ENCODE peak calls at places on chromosome 1, in nine cellular contexts. V, X, D, O, S, I, Q, N and Z are unnamed samples. For H3K9me3, the result is how much of the 10 kb centered on the place peaks cover.

GRCh38 chr1:18666317-18666920 is 35.8 kb downstream of the PAX7 start:
- DNase-seq in V (no peak), X (no peak), D (no peak), O (no peak), S (no peak), I (no peak), Q (no peak), N (no peak), Z (no peak)

GRCh38 chr1:159779403-159779851 is 1.3 kb upstream of the DUSP23 start:
- DNase-seq in V (no peak), X (no peak), D (no peak), O (peak), S (no peak), I (peak), Q (no peak), N (no peak), Z (no peak)

GRCh38 chr1:6612641-6613360 is 730 bp upstream of the PHF13 start:
- DNase-seq in V (peak), X (no peak), D (no peak), O (peak), S (no peak), I (peak), Q (no peak), N (no peak), Z (no peak)

GRCh38 chr1:101308001-101308659 is 71.3 kb downstream of the S1PR1 start:
- DNase-seq in V (no peak), X (no peak), D (no peak), O (no peak), S (no peak), I (no peak), Q (no peak), N (no peak), Z (no peak)

GRCh38 chr1:178094752-178095645 is 1.1 kb downstream of the RASAL2 start:
- DNase-seq in V (peak), X (no peak), D (no peak), O (peak), S (no peak), I (peak), Q (no peak), N (no peak), Z (no peak)

GRCh38 chr1:58839871-58840835 is 56.3 kb upstream of the JUN start:
- DNase-seq in V (no peak), X (no peak), D (no peak), O (peak), S (no peak), I (peak), Q (no peak), N (no peak), Z (no peak)

GRCh38 chr1:234755449-234755863 is 145.5 kb upstream of the IRF2BP2 start:
- DNase-seq in V (no peak), X (no peak), D (no peak), O (no peak), S (no peak), I (peak), Q (no peak), N (no peak), Z (no peak)

GRCh38 chr1:152981181-152981871 is 2.6 kb upstream of the SPRR1A start:
- DNase-seq in V (no peak), X (no peak), D (no peak), O (no peak), S (no peak), I (no peak), Q (no peak), N (peak), Z (no peak)

GRCh38 chr1:112698366-112699310 is 8.3 kb downstream of the RHOC start:
- DNase-seq in V (no peak), X (peak), D (no peak), O (no peak), S (no peak), I (no peak), Q (no peak), N (no peak), Z (no peak)

GRCh38 chr1:182622795-182623528 is 18.8 kb upstream of the RGS16 start:
- DNase-seq in V (no peak), X (no peak), D (no peak), O (no peak), S (no peak), I (no peak), Q (no peak), N (no peak), Z (no peak)

GRCh38 chr1:229514578-229515275 is 6.6 kb upstream of the NUP133 start:
- DNase-seq in V (peak), X (peak), D (peak), O (peak), S (peak), I (peak), Q (peak), N (peak), Z (peak)

GRCh38 chr1:180909005-180909414 is 3.7 kb upstream of the KIAA1614 start:
- DNase-seq in V (no peak), X (no peak), D (no peak), O (no peak), S (no peak), I (no peak), Q (no peak), N (peak), Z (no peak)

GRCh38 chr1:210516092-210516491 is 187.4 kb downstream of the HHAT start:
- DNase-seq in V (no peak), X (no peak), D (no peak), O (no peak), S (no peak), I (no peak), Q (no peak), N (no peak), Z (no peak)

GRCh38 chr1:33081554-33082305 is 777 bp downstream of the AZIN2 start:
- DNase-seq in V (peak), X (no peak), D (no peak), O (no peak), S (no peak), I (no peak), Q (no peak), N (peak), Z (no peak)

GRCh38 chr1:232568331-232568852 is 61.5 kb downstream of the SIPA1L2 start:
- DNase-seq in V (no peak), X (no peak), D (no peak), O (no peak), S (no peak), I (no peak), Q (no peak), N (no peak), Z (no peak)

GRCh38 chr1:48236716-48237470 is 14.4 kb downstream of the SLC5A9 start:
- DNase-seq in V (peak), X (peak), D (peak), O (peak), S (peak), I (peak), Q (no peak), N (peak), Z (peak)

GRCh38 chr1:7386226-7387052 is 384.7 kb upstream of the VAMP3 start:
- DNase-seq in V (no peak), X (no peak), D (no peak), O (no peak), S (no peak), I (no peak), Q (peak), N (peak), Z (no peak)

GRCh38 chr1:65412256-65412983 is 8.0 kb upstream of the LEPR start:
- DNase-seq in V (no peak), X (peak), D (no peak), O (no peak), S (no peak), I (no peak), Q (no peak), N (no peak), Z (no peak)

GRCh38 chr1:45569962-45570581 is 13.8 kb upstream of the NASP start:
- DNase-seq in V (peak), X (peak), D (peak), O (peak), S (peak), I (peak), Q (peak), N (peak), Z (no peak)

DNA sequence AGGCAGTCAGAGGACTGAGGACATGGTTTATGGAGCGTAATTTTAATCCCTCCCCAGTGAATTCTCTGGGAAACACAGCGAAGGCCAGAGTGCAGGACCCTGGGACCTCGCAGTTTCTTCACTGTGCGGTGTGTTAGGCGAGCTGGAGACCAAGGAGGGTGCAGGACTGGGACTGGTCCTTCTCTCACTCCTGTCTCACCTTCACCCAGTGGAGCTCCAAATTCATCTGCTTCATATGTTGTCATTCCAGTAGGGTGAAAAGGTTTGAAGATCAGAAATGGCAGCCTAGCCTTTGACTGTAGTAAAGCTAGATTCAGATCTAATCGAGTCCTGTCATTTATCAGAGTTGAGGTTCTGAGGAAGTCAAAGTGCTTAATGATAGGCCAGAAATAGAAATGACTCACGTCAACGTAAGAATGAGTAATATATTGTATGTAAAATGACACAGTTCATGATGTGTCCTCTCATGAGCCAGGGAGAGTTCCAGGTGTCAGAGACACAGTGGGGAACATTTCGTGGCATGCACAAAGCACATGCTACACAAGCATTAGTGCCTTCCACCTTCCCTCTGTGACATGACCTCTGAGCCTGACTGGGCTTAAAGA is 647.5 kb downstream of the SMYD3 start:
- DNase-seq in V (no peak), X (no peak), D (no peak), O (peak), S (no peak), I (no peak), Q (no peak), N (no peak), Z (peak)
- H3K9ac ChIP-seq in V (no peak), X (no peak), D (no peak), O (no peak), S (no peak), I (peak), Q (no peak), N (no peak), Z (no peak)

GRCh38 chr1:167322483-167322882 is 101.8 kb downstream of the POU2F1 start:
- DNase-seq in V (no peak), X (no peak), D (no peak), O (no peak), S (no peak), I (no peak), Q (no peak), N (no peak), Z (no peak)
- H3K9me3 ChIP-seq in V (under half), X (under half), D (under half), O (under half), S (under half), I (under half), Q (under half), N (under half), Z (under half)

GRCh38 chr1:21379571-21379970 is 60.4 kb upstream of the NBPF3 start:
- DNase-seq in V (no peak), X (no peak), D (no peak), O (no peak), S (no peak), I (no peak), Q (no peak), N (no peak), Z (no peak)

GRCh38 chr1:21384620-21385019 is 55.3 kb upstream of the NBPF3 start:
- DNase-seq in V (no peak), X (no peak), D (no peak), O (no peak), S (no peak), I (no peak), Q (no peak), N (no peak), Z (no peak)

GRCh38 chr1:21383785-21384401 is 56.0 kb upstream of the NBPF3 start:
- DNase-seq in V (peak), X (no peak), D (no peak), O (no peak), S (no peak), I (no peak), Q (no peak), N (no peak), Z (no peak)

GRCh38 chr1:21381354-21381753 is 58.6 kb upstream of the NBPF3 start:
- DNase-seq in V (no peak), X (peak), D (no peak), O (no peak), S (no peak), I (no peak), Q (no peak), N (no peak), Z (no peak)

GRCh38 chr1:21385022-21385421 is 54.9 kb upstream of the NBPF3 start:
- DNase-seq in V (no peak), X (no peak), D (no peak), O (no peak), S (no peak), I (no peak), Q (no peak), N (no peak), Z (no peak)
- H3K4me2 ChIP-seq in V (no peak), X (no peak), D (no peak), O (no peak), S (no peak), I (no peak), Q (no peak), N (no peak), Z (peak)

DNA sequence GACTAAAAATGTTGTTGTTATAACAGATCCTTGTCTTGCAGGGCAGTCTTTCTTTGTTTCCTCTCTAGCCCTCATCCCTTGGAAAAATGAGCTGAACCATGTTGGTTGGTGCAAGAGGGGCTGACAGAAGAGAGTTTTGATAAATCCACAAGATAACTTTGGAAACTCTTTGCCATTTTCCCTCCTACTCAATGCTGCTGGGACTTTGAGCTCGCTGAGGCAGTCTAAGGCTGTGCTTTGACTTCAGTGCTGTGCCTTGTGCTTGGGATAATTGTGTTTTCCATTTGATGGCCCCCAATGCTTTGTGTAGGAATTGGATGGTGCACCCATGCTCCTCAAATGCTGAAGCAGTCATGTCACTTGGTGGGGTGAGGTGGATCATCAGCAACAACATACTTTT is 31.7 kb downstream of the ST6GALNAC3 start:
- DNase-seq in V (no peak), X (no peak), D (no peak), O (no peak), S (no peak), I (no peak), Q (no peak), N (no peak), Z (no peak)
- H3K9ac ChIP-seq in V (no peak), X (no peak), D (no peak), O (no peak), S (no peak), I (no peak), Q (no peak), N (no peak), Z (no peak)